ENCODE peak calls at places on chromosome 17, in ten cellular contexts. E, O, T, Y, W, R, J, G, M and H are unnamed samples.

GRCh38 chr17:64420143-64420670 is 28.7 kb upstream of the MILR1 start:
- DNase-seq in O (peak), T (no peak), G (peak), J (peak), Y (no peak), R (peak), E (peak), M (no peak), W (peak), H (peak)

GRCh38 chr17:7263071-7263800 is 958 bp upstream of the CLDN7 start:
- DNase-seq in W (no peak), M (no peak), O (no peak), E (peak), Y (no peak), G (no peak), J (no peak), T (no peak), R (no peak), H (peak)

GRCh38 chr17:30922235-30922993 is 669 bp downstream of the ADAP2 start:
- DNase-seq in E (no peak), J (no peak), O (no peak), M (no peak), Y (no peak), T (no peak), G (no peak), W (peak), R (no peak), H (no peak)

GRCh38 chr17:57630736-57631135 is 114.4 kb downstream of the CCDC182 start:
- DNase-seq in E (no peak), O (no peak), M (no peak), Y (no peak), T (no peak), R (no peak), W (no peak), G (no peak), J (no peak), H (no peak)

GRCh38 chr17:83136931-83137330 is 57.5 kb downstream of the METRNL start:
- DNase-seq in W (no peak), G (no peak), J (no peak), R (no peak), O (no peak), M (no peak), E (no peak), Y (no peak), T (no peak), H (peak)

GRCh38 chr17:44607836-44608690 is 48.2 kb upstream of the MEIOC start:
- DNase-seq in O (no peak), M (no peak), G (peak), E (no peak), Y (no peak), W (peak), T (no peak), R (peak), J (no peak), H (no peak)

GRCh38 chr17:75774988-75775668 is 9.5 kb upstream of the UNK start:
- DNase-seq in T (no peak), R (no peak), E (no peak), M (no peak), J (no peak), O (no peak), G (no peak), W (peak), Y (no peak), H (no peak)

GRCh38 chr17:72984145-72984924 is 108.2 kb downstream of the SLC39A11 start:
- DNase-seq in W (peak), G (no peak), J (peak), O (no peak), R (no peak), M (no peak), T (no peak), E (no peak), Y (no peak), H (no peak)

GRCh38 chr17:40909755-40910154 is 24.7 kb upstream of the KRT20 start:
- DNase-seq in R (no peak), Y (no peak), J (no peak), T (no peak), W (peak), E (no peak), G (peak), O (no peak), M (no peak), H (peak)

GRCh38 chr17:80754846-80755245 is 210.2 kb downstream of the RPTOR start:
- DNase-seq in E (no peak), Y (no peak), W (no peak), R (no peak), J (no peak), M (no peak), O (no peak), T (no peak), G (no peak), H (no peak)

GRCh38 chr17:73800893-73801292 is 156.6 kb upstream of the SDK2 start:
- DNase-seq in T (no peak), J (no peak), Y (no peak), O (no peak), G (no peak), M (no peak), E (no peak), R (no peak), W (no peak), H (no peak)

GRCh38 chr17:75032896-75033294 is 13.9 kb downstream of the ATP5PD start:
- DNase-seq in G (no peak), E (no peak), R (no peak), W (peak), M (no peak), T (no peak), O (no peak), Y (no peak), J (no peak), H (no peak)

GRCh38 chr17:82073446-82073845 is 7.8 kb upstream of the DUS1L start:
- DNase-seq in T (no peak), M (no peak), J (no peak), E (no peak), R (no peak), W (no peak), G (no peak), Y (no peak), O (no peak), H (no peak)

GRCh38 chr17:2721603-2722002 is 10.0 kb upstream of the CLUH start:
- DNase-seq in W (no peak), T (no peak), M (no peak), E (no peak), J (no peak), Y (no peak), O (no peak), R (no peak), G (no peak), H (no peak)

GRCh38 chr17:62802531-62803205 is 5.4 kb downstream of the MARCHF10 start:
- DNase-seq in E (no peak), J (no peak), R (peak), G (no peak), W (no peak), T (no peak), M (no peak), O (no peak), Y (no peak), H (no peak)

GRCh38 chr17:70073326-70073725 is 1.7 kb upstream of the KCNJ16 start:
- DNase-seq in O (no peak), M (no peak), J (no peak), Y (no peak), G (no peak), T (no peak), R (no peak), W (no peak), E (no peak), H (no peak)

GRCh38 chr17:41004397-41004796 is 4.5 kb downstream of the KRTAP3-1 start:
- DNase-seq in M (no peak), J (no peak), Y (no peak), G (no peak), O (no peak), E (no peak), R (peak), T (no peak), W (no peak), H (peak)

GRCh38 chr17:13725286-13725990 is 123.7 kb upstream of the HS3ST3A1 start:
- DNase-seq in Y (no peak), W (peak), O (no peak), M (no peak), G (peak), R (no peak), E (no peak), J (no peak), T (no peak), H (no peak)

GRCh38 chr17:83101805-83102480 is 22.5 kb downstream of the METRNL start:
- DNase-seq in R (peak), M (no peak), O (no peak), Y (no peak), J (no peak), E (no peak), T (no peak), G (no peak), W (peak), H (no peak)

GRCh38 chr17:75077072-75077489 is 10.7 kb upstream of the SLC16A5 start:
- DNase-seq in R (no peak), M (no peak), Y (no peak), T (no peak), E (no peak), J (no peak), W (no peak), O (no peak), G (no peak), H (no peak)

GRCh38 chr17:40598928-40599627 is 33.8 kb upstream of the CCR7 start:
- DNase-seq in O (no peak), Y (no peak), T (no peak), M (no peak), R (no peak), G (peak), E (peak), W (no peak), J (no peak), H (no peak)

GRCh38 chr17:77325826-77326581 is 185.2 kb downstream of the SEC14L1 start:
- DNase-seq in E (peak), G (no peak), W (peak), M (no peak), Y (no peak), T (peak), O (no peak), R (no peak), J (no peak), H (no peak)

GRCh38 chr17:81515530-81516041 is 3.0 kb upstream of the ACTG1 start:
- DNase-seq in R (no peak), G (no peak), J (no peak), W (no peak), M (no peak), O (no peak), Y (no peak), T (no peak), E (no peak), H (no peak)

GRCh38 chr17:4235372-4236279 is 28.2 kb downstream of the ANKFY1 start:
- DNase-seq in R (no peak), W (no peak), E (no peak), G (no peak), T (no peak), Y (no peak), O (no peak), J (no peak), M (no peak), H (no peak)

GRCh38 chr17:78315355-78316114 is 44.3 kb downstream of the SOCS3 start:
- DNase-seq in M (no peak), O (no peak), W (peak), Y (peak), R (no peak), J (peak), E (peak), T (no peak), G (peak), H (no peak)

GRCh38 chr17:1888741-1889140 is 58.9 kb downstream of the RPA1 start:
- DNase-seq in G (no peak), E (no peak), M (no peak), J (no peak), O (no peak), Y (no peak), R (no peak), T (no peak), W (no peak), H (no peak)

GRCh38 chr17:68701046-68701445 is 99.9 kb upstream of the FAM20A start:
- DNase-seq in E (no peak), W (no peak), M (no peak), G (no peak), O (no peak), J (no peak), T (no peak), R (no peak), Y (no peak), H (no peak)

GRCh38 chr17:5975651-5976050 is 94.5 kb upstream of the WSCD1 start:
- DNase-seq in T (no peak), M (no peak), J (no peak), W (no peak), Y (no peak), E (no peak), R (no peak), G (no peak), O (no peak), H (no peak)